ENCODE peak calls at places on chromosomes 6 and 20, in four cellular contexts. O is choroid plexus epithelial cell, Z is fibroblast of lung, L is H7. R is an unnamed sample.

GRCh38 chr6:30013296-30013922 is 47.7 kb upstream of the POLR1H start:
- DNase-seq in O (peak), Z (no peak), L (peak), R (peak)

GRCh38 chr6:13288969-13289391 is 39.4 kb downstream of the TBC1D7 start:
- DNase-seq in O (no peak), Z (no peak), L (no peak), R (no peak)

GRCh38 chr6:142265476-142265875 is 36.3 kb upstream of the ADGRG6 start:
- DNase-seq in O (no peak), Z (no peak), L (no peak), R (no peak)

GRCh38 chr6:147950623-147950987 is 392.0 kb upstream of the SASH1 start:
- DNase-seq in O (peak), Z (peak), L (no peak), R (no peak)

GRCh38 chr6:8539446-8539845 is 104.1 kb upstream of the SLC35B3 start:
- DNase-seq in O (peak), Z (peak), L (peak), R (no peak)

GRCh38 chr20:20763652-20764051 is 51.2 kb upstream of the RALGAPA2 start:
- DNase-seq in O (no peak), Z (no peak), L (no peak), R (no peak)

GRCh38 chr20:53639647-53640440 is 46.2 kb upstream of the ZNF217 start:
- DNase-seq in O (no peak), Z (no peak), L (no peak), R (no peak)

GRCh38 chr6:85641522-85641915 is 1.2 kb downstream of the SYNCRIP start:
- DNase-seq in O (peak), Z (no peak), L (no peak), R (no peak)

GRCh38 chr20:23456873-23457272 is 4.2 kb upstream of the CST11 start:
- DNase-seq in O (no peak), Z (no peak), L (no peak), R (no peak)

GRCh38 chr6:135938588-135939215 is 87.2 kb downstream of the PDE7B start:
- DNase-seq in O (peak), Z (peak), L (no peak), R (peak)

GRCh38 chr6:33759887-33760629 is 13.4 kb upstream of the IP6K3 start:
- DNase-seq in O (no peak), Z (no peak), L (no peak), R (no peak)

GRCh38 chr20:31587545-31588389 is 17.3 kb upstream of the ID1 start:
- DNase-seq in O (peak), Z (peak), L (peak), R (peak)

GRCh38 chr6:68635706-68636513 is 828 bp downstream of the ADGRB3 start:
- DNase-seq in O (peak), Z (peak), L (no peak), R (peak)

GRCh38 chr6:127069659-127070279 is 48.7 kb upstream of the RSPO3 start:
- DNase-seq in O (peak), Z (peak), L (peak), R (no peak)

GRCh38 chr6:154928325-154928922 is 66.7 kb upstream of the TIAM2 start:
- DNase-seq in O (peak), Z (peak), L (peak), R (peak)

GRCh38 chr6:169863149-169863525 is 111.7 kb downstream of the ERMARD start:
- DNase-seq in O (no peak), Z (no peak), L (peak), R (no peak)

GRCh38 chr6:107957165-107957908 is 671 bp downstream of the SEC63 start:
- DNase-seq in O (peak), Z (peak), L (peak), R (no peak)

GRCh38 chr20:45257711-45258110 is 3.3 kb upstream of the SLPI start:
- DNase-seq in O (no peak), Z (no peak), L (no peak), R (no peak)

GRCh38 chr6:20946037-20946436 is 411.8 kb downstream of the CDKAL1 start:
- DNase-seq in O (peak), Z (peak), L (peak), R (no peak)

GRCh38 chr6:102732908-102733307 is 1339.4 kb downstream of the GRIK2 start:
- DNase-seq in O (peak), Z (peak), L (no peak), R (no peak)

GRCh38 chr6:19736066-19736465 is 101.1 kb upstream of the ID4 start:
- DNase-seq in O (no peak), Z (peak), L (no peak), R (no peak)

GRCh38 chr6:137348777-137349176 is 129.6 kb upstream of the IFNGR1 start:
- DNase-seq in O (no peak), Z (no peak), L (no peak), R (no peak)

GRCh38 chr20:51184289-51184688 is 161.4 kb upstream of the KCNG1 start:
- DNase-seq in O (peak), Z (peak), L (no peak), R (no peak)

GRCh38 chr6:29964904-29965872 is 22.9 kb downstream of the HLA-A start:
- DNase-seq in O (peak), Z (peak), L (peak), R (peak)

GRCh38 chr20:36861625-36861874 is 14.4 kb upstream of the TLDC2 start:
- DNase-seq in O (no peak), Z (no peak), L (no peak), R (no peak)

GRCh38 chr6:89567635-89568390 is 70.7 kb downstream of the LYRM2 start:
- DNase-seq in O (no peak), Z (no peak), L (no peak), R (no peak)

GRCh38 chr6:12103158-12103557 is 91.0 kb downstream of the HIVEP1 start:
- DNase-seq in O (no peak), Z (no peak), L (no peak), R (no peak)

GRCh38 chr6:157447735-157448134 is 66.7 kb downstream of the ZDHHC14 start:
- DNase-seq in O (no peak), Z (no peak), L (no peak), R (no peak)

GRCh38 chr20:24469116-24470030 is at the start of gene SYNDIG1:
- DNase-seq in O (peak), Z (no peak), L (peak), R (no peak)

GRCh38 chr6:26155066-26155925 is 68.1 kb downstream of the HFE start:
- DNase-seq in O (no peak), Z (peak), L (peak), R (peak)

GRCh38 chr6:79810153-79810806 is 137.1 kb downstream of the ELOVL4 start:
- DNase-seq in O (peak), Z (no peak), L (no peak), R (no peak)

GRCh38 chr20:5265339-5265985 is 51.3 kb downstream of the PROKR2 start:
- DNase-seq in O (no peak), Z (no peak), L (no peak), R (no peak)

GRCh38 chr6:166275714-166276166 is 32.5 kb downstream of the PRR18 start:
- DNase-seq in O (peak), Z (peak), L (peak), R (peak)

GRCh38 chr20:4130404-4131189 is 115.2 kb upstream of the RNF24 start:
- DNase-seq in O (peak), Z (peak), L (no peak), R (no peak)

GRCh38 chr6:33314515-33314942 is 651 bp upstream of the TAPBP start:
- DNase-seq in O (peak), Z (peak), L (peak), R (peak)

GRCh38 chr20:13286052-13286451 is 65.0 kb downstream of the ISM1 start:
- DNase-seq in O (no peak), Z (no peak), L (no peak), R (no peak)
- H3K4me3 ChIP-seq in O (no peak), Z (no peak), L (no peak), R (no peak)

DNA sequence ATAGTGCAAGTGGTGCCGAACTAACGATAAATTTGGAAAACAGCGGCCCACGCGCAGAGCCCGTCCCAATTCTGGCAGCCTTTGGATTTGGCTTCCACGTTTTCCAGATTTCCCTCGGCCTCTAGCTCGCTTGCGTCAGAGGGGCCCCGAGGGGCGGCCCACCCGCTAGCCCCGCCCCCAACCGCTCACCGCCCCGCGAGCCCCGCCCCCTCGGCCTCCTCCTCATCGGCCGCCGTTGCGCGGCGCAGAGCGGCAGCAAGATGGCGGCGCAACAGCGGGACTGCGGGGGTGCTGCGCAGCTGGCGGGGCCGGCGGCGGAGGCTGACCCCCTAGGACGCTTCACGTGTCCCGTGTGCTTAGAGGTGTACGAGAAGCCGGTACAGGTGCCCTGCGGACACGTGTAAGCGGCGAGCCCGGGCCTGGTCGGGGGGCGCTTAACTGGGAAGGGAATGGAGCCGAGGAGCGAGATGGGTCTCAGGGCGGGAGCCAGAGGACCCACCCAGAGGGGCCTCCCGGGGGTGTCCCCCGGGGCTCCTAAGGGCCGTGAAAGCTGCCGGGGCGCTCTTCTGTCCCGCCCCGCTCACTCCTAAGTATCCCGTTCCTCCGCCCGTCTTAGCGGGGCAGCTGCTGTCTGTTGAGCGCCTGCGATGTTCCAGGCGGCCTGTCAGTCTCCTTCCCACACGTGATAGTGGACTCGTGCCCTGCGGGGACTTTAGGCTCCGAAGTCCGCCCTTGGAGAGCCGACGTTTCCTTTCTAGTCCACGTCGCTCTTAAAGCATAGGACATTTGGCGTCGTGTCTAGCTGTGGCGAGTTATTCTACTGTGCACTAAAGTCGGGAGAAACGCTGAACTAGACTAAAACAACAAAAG is at the start of gene RNF114:
- DNase-seq in O (peak), Z (peak), L (peak), R (peak)
- H3K4me3 ChIP-seq in O (peak), Z (peak), L (peak), R (peak)

DNA sequence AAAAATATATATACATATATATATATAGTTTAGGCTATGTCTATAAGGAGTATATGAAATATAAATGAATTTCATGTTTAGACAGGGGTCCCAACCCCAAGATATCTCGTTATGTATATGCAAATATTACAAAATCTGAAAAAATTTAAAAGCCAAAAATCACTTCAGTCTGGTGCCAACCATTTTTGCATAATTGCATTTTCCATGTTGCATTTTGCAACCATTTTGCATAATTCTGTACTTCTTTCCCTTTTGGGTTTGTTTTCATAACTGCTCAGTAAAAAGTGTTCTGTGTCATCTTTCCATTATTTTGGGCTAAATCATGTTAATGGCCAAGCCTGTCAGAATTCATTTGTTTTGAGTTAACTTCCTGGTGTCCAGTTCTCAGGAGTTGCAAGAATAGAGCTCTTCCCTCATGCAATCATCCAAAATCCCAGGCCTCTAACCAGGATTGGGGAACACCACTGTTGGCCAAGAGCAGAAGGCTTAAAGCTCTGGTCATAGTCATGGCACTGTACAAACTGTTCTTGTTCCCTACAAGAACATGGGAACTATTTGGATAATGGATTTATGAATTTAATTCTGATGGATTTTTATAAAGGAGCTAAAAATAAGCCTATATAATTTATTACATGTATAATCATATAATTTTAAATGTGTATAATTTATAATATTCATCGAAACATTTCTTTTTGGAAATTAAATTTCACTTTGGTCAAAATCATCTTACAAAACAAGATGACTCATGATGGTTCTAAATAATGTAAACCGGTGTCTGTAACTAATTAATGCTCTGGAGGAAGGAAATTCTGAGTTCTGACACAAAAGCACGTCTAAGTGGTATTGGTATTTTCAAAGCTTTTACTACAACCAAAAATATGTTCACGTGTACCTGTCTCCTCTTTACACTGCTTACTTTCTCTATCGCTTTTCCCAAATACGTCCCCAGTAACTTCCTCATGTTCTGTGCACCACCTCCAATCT is 133.8 kb downstream of the MTHFD1L start:
- DNase-seq in O (no peak), Z (peak), L (no peak), R (no peak)
- H3K4me3 ChIP-seq in O (no peak), Z (no peak), L (no peak), R (no peak)

GRCh38 chr6:31831350-31832215 is 4.0 kb downstream of the HSPA1B start:
- DNase-seq in O (no peak), Z (no peak), L (no peak), R (no peak)
- H3K4me3 ChIP-seq in O (no peak), Z (peak), L (no peak), R (no peak)

GRCh38 chr6:27250955-27251671 is 3.6 kb downstream of the PRSS16 start:
- DNase-seq in O (peak), Z (no peak), L (peak), R (peak)
- H3K4me3 ChIP-seq in O (peak), Z (peak), L (peak), R (peak)

DNA sequence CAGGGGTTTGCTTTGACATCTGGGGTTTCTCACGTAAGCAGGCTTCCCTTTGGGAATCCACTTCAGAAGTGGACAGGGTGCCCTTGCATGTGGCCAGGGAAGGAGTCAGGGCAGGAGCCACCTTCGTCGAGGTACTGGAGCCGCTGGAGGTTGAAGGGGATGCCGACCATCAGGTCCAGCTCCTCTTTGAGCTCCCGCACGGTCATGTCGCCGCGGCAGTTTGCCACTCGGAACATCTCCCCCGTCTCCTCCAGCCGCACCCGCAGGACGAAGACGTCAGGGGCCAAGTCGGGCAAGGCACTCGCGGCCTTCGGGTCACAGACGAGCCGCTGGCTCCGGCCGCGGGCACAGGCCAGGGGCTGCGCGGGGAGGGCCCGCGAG is 360 bp downstream of the ANKRD60 start:
- DNase-seq in O (peak), Z (peak), L (no peak), R (peak)
- H3K4me3 ChIP-seq in O (peak), Z (no peak), L (peak), R (no peak)

GRCh38 chr6:41635365-41635764 is 2.9 kb upstream of the MDFI start:
- DNase-seq in O (no peak), Z (no peak), L (no peak), R (no peak)

GRCh38 chr6:41636803-41637178 is 1.5 kb upstream of the MDFI start:
- DNase-seq in O (no peak), Z (no peak), L (peak), R (peak)

GRCh38 chr6:41638801-41639555 is 710 bp downstream of the MDFI start:
- DNase-seq in O (peak), Z (peak), L (peak), R (peak)

GRCh38 chr6:41638002-41638800 is at the start of gene MDFI:
- DNase-seq in O (peak), Z (no peak), L (peak), R (peak)

DNA sequence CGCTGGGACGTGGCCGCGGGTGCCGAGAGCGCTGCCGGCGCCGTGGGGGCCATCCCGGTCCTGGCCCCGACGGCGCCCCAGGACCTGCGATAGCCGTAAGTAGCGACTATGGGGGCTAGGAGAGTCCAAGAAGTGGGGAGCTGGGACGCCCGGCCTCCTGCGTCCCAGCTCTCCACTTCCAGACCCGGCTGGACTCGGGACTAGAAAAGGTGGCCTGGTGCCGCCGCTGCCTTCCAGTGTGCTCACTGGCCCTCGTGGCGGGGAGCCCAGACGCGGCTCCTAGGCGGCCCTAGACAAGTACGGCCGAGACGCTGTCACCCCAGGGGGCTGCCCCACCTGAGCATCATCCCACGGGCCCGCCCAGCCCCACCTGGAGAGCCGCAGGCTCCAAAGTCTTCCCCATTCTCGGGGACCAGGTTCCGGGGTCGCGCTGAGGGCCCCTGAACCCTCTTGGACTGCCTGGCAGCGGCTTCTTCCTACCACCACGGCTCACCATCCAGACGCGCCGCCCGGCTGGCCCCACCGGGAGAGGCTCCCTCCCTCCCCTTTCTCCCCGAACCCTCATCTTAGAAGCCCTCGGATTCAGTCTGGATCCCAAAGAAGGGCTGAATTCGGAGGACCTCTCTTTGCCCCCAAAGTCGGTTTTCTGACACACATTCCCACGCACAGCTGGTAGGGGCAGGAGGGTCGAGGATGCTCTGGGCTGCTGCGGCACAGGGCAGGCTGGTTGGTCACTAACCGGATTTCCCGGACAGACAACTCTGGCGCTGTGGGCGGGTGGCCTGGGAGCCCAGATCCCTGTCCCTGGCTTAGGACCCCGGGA is 878 bp upstream of the MDFI start:
- DNase-seq in O (no peak), Z (no peak), L (peak), R (no peak)
- H3K4me3 ChIP-seq in O (peak), Z (no peak), L (peak), R (peak)

DNA sequence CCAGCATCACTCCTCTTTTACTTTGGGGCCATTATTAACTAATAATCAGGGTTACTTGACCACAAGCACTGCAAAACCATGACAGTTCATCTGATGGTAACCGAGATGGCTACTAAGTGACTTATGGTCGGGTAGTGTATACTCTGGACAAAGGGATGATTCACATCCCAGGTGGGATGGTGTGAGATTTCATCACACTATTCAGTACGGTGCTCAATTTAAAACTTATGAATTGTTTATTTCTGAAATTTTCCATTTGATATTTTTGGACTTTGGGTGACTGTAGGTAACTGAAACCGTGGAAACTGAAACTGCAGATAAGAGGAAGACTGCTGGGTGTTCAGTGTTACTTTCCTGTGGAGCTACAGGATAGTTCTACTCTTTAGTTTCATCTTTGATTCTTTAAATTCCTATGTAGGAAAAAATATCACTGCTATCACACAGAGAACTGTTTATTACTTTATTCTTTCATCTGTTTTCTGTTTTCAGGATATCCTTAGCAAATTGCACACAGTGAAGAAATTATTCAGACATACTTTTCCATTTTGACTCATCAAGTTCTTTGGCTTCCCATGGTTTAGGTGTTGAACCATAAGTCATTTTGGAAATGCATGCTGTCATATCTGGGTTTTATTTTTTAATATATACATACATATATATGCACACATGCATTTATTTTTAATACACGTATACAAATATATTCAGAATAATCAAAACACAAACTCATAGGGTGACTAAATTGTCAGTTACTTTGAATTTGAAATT is 59.1 kb upstream of the C20orf144 start:
- DNase-seq in O (peak), Z (no peak), L (no peak), R (no peak)
- H3K4me3 ChIP-seq in O (peak), Z (no peak), L (no peak), R (no peak)